ENCODE peak calls at places on chromosomes 4 and X, in four cellular contexts. One of them, this sample, is unnamed.
A peak's percentile ranks its signal among the peaks of the same experiment; 100 is the strongest.

GRCh38 chr4:127920521-127920920 is 39.8 kb downstream of the PLK4 start:
- DNase-seq in mesenchymal stem cell: no peak
- DNase-seq in IMR-90: no peak
- DNase-seq in mesendoderm: no peak
- DNase-seq in this sample: no peak

GRCh38 chr4:4575284-4576211 is 33.7 kb upstream of the STX18 start:
- DNase-seq in mesenchymal stem cell: peak; percentile 72
- DNase-seq in IMR-90: peak; percentile 18
- DNase-seq in mesendoderm: peak; percentile 94
- DNase-seq in this sample: peak; percentile 83

GRCh38 chrX:110462957-110463356 is 104.3 kb downstream of the RTL9 start:
- DNase-seq in mesenchymal stem cell: no peak
- DNase-seq in IMR-90: no peak
- DNase-seq in mesendoderm: no peak
- DNase-seq in this sample: no peak

GRCh38 chr4:6258026-6258360 is 11.7 kb upstream of the WFS1 start:
- DNase-seq in mesenchymal stem cell: no peak
- DNase-seq in IMR-90: no peak
- DNase-seq in mesendoderm: no peak
- DNase-seq in this sample: no peak

GRCh38 chrX:133923113-133923512 is 62.3 kb downstream of the GPC3 start:
- DNase-seq in mesenchymal stem cell: peak; percentile 25
- DNase-seq in IMR-90: no peak
- DNase-seq in mesendoderm: peak; percentile 15
- DNase-seq in this sample: no peak

GRCh38 chrX:65586491-65586890 is 51.9 kb upstream of the LAS1L start:
- DNase-seq in mesenchymal stem cell: no peak
- DNase-seq in IMR-90: peak; percentile 55
- DNase-seq in mesendoderm: no peak
- DNase-seq in this sample: no peak

GRCh38 chr4:144565558-144566195 is 80.3 kb upstream of the HHIP start:
- DNase-seq in mesenchymal stem cell: no peak
- DNase-seq in IMR-90: peak; percentile 76
- DNase-seq in mesendoderm: no peak
- DNase-seq in this sample: no peak

GRCh38 chr4:6263541-6264540 is 5.8 kb upstream of the WFS1 start:
- DNase-seq in mesenchymal stem cell: peak; percentile 41
- DNase-seq in IMR-90: peak; percentile 63
- DNase-seq in mesendoderm: peak; percentile 51
- DNase-seq in this sample: no peak

GRCh38 chr4:26176621-26177121 is 144.1 kb upstream of the RBPJ start:
- DNase-seq in mesenchymal stem cell: no peak
- DNase-seq in IMR-90: peak; percentile 85
- DNase-seq in mesendoderm: peak; percentile 21
- DNase-seq in this sample: no peak

GRCh38 chr4:22412013-22412412 is 103.9 kb downstream of the ADGRA3 start:
- DNase-seq in mesenchymal stem cell: no peak
- DNase-seq in IMR-90: no peak
- DNase-seq in mesendoderm: no peak
- DNase-seq in this sample: no peak

GRCh38 chr4:114926508-114926907 is 186.9 kb downstream of the NDST4 start:
- DNase-seq in mesenchymal stem cell: no peak
- DNase-seq in IMR-90: no peak
- DNase-seq in mesendoderm: no peak
- DNase-seq in this sample: no peak

GRCh38 chr4:80268081-80268823 is 1.8 kb downstream of the FGF5 start:
- DNase-seq in mesenchymal stem cell: peak; percentile 43
- DNase-seq in IMR-90: peak; percentile 53
- DNase-seq in mesendoderm: peak; percentile 45
- DNase-seq in this sample: no peak

GRCh38 chrX:115018040-115018647 is 728 bp upstream of the IL13RA2 start:
- DNase-seq in mesenchymal stem cell: no peak
- DNase-seq in IMR-90: no peak
- DNase-seq in mesendoderm: peak; percentile 7
- DNase-seq in this sample: no peak

GRCh38 chrX:29237972-29238371 is 650.7 kb downstream of the IL1RAPL1 start:
- DNase-seq in mesenchymal stem cell: no peak
- DNase-seq in IMR-90: peak; percentile 5
- DNase-seq in mesendoderm: no peak
- DNase-seq in this sample: no peak

GRCh38 chrX:153966841-153967535 is 4.6 kb downstream of the HCFC1 start:
- DNase-seq in mesenchymal stem cell: no peak
- DNase-seq in IMR-90: peak; percentile 43
- DNase-seq in mesendoderm: no peak
- DNase-seq in this sample: no peak

GRCh38 chrX:152842772-152843338 is 12.0 kb downstream of the NSDHL start:
- DNase-seq in mesenchymal stem cell: no peak
- DNase-seq in IMR-90: no peak
- DNase-seq in mesendoderm: no peak
- DNase-seq in this sample: no peak

GRCh38 chrX:52346462-52347165 is 22.2 kb upstream of the XAGE2 start:
- DNase-seq in mesenchymal stem cell: no peak
- DNase-seq in IMR-90: peak; percentile 4
- DNase-seq in mesendoderm: peak; percentile 12
- DNase-seq in this sample: no peak

GRCh38 chrX:11113731-11114130 is 2.6 kb downstream of the HCCS start:
- DNase-seq in mesenchymal stem cell: peak; percentile 32
- DNase-seq in IMR-90: peak; percentile 34
- DNase-seq in mesendoderm: no peak
- DNase-seq in this sample: no peak

GRCh38 chr4:27714073-27714472 is 853.4 kb downstream of the STIM2 start:
- DNase-seq in mesenchymal stem cell: peak; percentile 28
- DNase-seq in IMR-90: peak; percentile 31
- DNase-seq in mesendoderm: no peak
- DNase-seq in this sample: no peak

GRCh38 chr4:112036881-112037280 is 108.4 kb upstream of the FAM241A start:
- DNase-seq in mesenchymal stem cell: peak; percentile 37
- DNase-seq in IMR-90: no peak
- DNase-seq in mesendoderm: peak; percentile 54
- DNase-seq in this sample: no peak

GRCh38 chr4:94298725-94299252 is 43.8 kb downstream of the HPGDS start:
- DNase-seq in mesenchymal stem cell: no peak
- DNase-seq in IMR-90: no peak
- DNase-seq in mesendoderm: no peak
- DNase-seq in this sample: no peak

GRCh38 chr4:56739104-56739777 is 58.1 kb upstream of the HOPX start:
- DNase-seq in mesenchymal stem cell: no peak
- DNase-seq in IMR-90: peak; percentile 32
- DNase-seq in mesendoderm: no peak
- DNase-seq in this sample: no peak

GRCh38 chr4:92198711-92199110 is 105.1 kb upstream of the GRID2 start:
- DNase-seq in mesenchymal stem cell: peak; percentile 0
- DNase-seq in IMR-90: peak; percentile 81
- DNase-seq in mesendoderm: no peak
- DNase-seq in this sample: no peak

GRCh38 chr4:165351359-165352130 is 24.1 kb downstream of the MSMO1 start:
- DNase-seq in mesenchymal stem cell: no peak
- DNase-seq in IMR-90: no peak
- DNase-seq in mesendoderm: peak; percentile 43
- DNase-seq in this sample: no peak

GRCh38 chr4:89152972-89153371 is 41.6 kb downstream of the TIGD2 start:
- DNase-seq in mesenchymal stem cell: no peak
- DNase-seq in IMR-90: no peak
- DNase-seq in mesendoderm: peak; percentile 87
- DNase-seq in this sample: no peak

GRCh38 chr4:56086073-56086521 is 137.4 kb downstream of the CEP135 start:
- DNase-seq in mesenchymal stem cell: peak; percentile 4
- DNase-seq in IMR-90: no peak
- DNase-seq in mesendoderm: peak; percentile 34
- DNase-seq in this sample: no peak

GRCh38 chrX:68443155-68443868 is 10.0 kb upstream of the OPHN1 start:
- DNase-seq in mesenchymal stem cell: peak; percentile 13
- DNase-seq in IMR-90: peak; percentile 15
- DNase-seq in mesendoderm: no peak
- DNase-seq in this sample: no peak

GRCh38 chrX:13752141-13752540 is 17.6 kb downstream of the OFD1 start:
- DNase-seq in mesenchymal stem cell: no peak
- DNase-seq in IMR-90: no peak
- DNase-seq in mesendoderm: no peak
- DNase-seq in this sample: no peak

GRCh38 chr4:17447056-17447455 is 64.8 kb downstream of the QDPR start:
- DNase-seq in mesenchymal stem cell: no peak
- DNase-seq in IMR-90: peak; percentile 44
- DNase-seq in mesendoderm: no peak
- DNase-seq in this sample: no peak

GRCh38 chr4:87005690-87006461 is 71.1 kb downstream of the AFF1 start:
- DNase-seq in mesenchymal stem cell: peak; percentile 59
- DNase-seq in IMR-90: no peak
- DNase-seq in mesendoderm: peak; percentile 59
- DNase-seq in this sample: no peak

GRCh38 chrX:111098874-111099273 is 2.9 kb downstream of the PAK3 start:
- DNase-seq in mesenchymal stem cell: no peak
- DNase-seq in IMR-90: peak; percentile 11
- DNase-seq in mesendoderm: peak; percentile 67
- DNase-seq in this sample: peak; percentile 26

GRCh38 chr4:41361831-41362646 is 105.3 kb downstream of the UCHL1 start:
- DNase-seq in mesenchymal stem cell: peak; percentile 41
- DNase-seq in IMR-90: no peak
- DNase-seq in mesendoderm: peak; percentile 45
- DNase-seq in this sample: no peak

GRCh38 chrX:18997916-18998315 is 14.0 kb upstream of the PHKA2 start:
- DNase-seq in mesenchymal stem cell: peak; percentile 13
- DNase-seq in IMR-90: no peak
- DNase-seq in mesendoderm: peak; percentile 33
- DNase-seq in this sample: no peak

DNA sequence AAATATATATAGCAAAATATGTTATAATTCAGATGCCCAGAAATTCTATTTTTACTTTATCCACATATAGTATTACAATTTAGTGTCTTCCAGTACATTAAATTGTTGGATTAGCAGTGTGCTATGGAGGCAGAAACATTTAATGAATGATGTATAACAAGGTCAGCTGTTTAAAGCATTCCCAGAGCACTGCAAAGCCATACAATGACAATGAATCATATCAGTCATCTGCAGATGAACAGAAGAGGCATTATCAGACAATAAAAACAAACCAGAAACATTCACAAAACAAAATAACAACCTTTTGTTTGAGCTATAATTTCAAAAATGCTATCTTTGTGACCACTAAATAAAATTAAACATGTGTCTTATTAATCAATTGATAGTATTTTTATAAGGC is 524.2 kb downstream of the FAT4 start:
- DNase-seq in mesenchymal stem cell: peak; percentile 3
- DNase-seq in IMR-90: peak; percentile 13
- DNase-seq in mesendoderm: no peak
- DNase-seq in this sample: no peak
- H2BK120ac ChIP-seq in mesenchymal stem cell: no peak overlapping the region
- H2BK120ac ChIP-seq in IMR-90: no peak overlapping the region
- H2BK120ac ChIP-seq in mesendoderm: no peak overlapping the region
- H2BK120ac ChIP-seq in this sample: no peak overlapping the region

GRCh38 chr4:75908555-75908954 is 6.3 kb upstream of the PPEF2 start:
- DNase-seq in mesenchymal stem cell: no peak
- DNase-seq in IMR-90: no peak
- DNase-seq in mesendoderm: no peak
- DNase-seq in this sample: no peak
- H2BK120ac ChIP-seq in mesenchymal stem cell: no peak overlapping the region
- H2BK120ac ChIP-seq in IMR-90: no peak overlapping the region
- H2BK120ac ChIP-seq in mesendoderm: no peak overlapping the region
- H2BK120ac ChIP-seq in this sample: no peak overlapping the region

DNA sequence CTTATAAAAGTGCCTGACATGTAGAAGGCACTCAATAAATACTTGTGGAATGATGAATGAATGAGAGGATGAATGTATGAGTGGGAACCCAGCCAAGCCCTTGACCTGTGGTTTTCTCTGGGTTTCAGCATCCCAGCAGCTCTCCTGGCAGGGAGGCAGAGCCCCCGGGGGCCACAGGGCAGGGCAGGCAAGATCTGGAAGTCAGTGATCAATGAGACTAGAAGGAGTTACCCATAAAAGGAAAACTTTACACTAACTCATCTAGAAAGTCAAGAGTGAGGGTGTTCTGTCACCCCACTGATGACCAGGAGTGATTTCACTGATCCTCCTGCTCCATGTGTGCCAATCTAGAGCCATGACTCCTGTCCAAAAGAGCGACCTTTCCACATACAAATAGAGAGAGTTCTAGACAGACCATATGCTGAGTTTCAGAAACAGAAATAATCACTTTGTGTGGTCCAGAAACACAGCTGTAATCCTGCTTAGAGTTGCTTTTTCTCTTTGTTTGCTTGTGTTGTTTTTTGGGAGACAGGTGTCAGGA is 37.4 kb downstream of the MGARP start:
- DNase-seq in mesenchymal stem cell: peak; percentile 72
- DNase-seq in IMR-90: peak; percentile 62
- DNase-seq in mesendoderm: no peak
- DNase-seq in this sample: no peak
- H2BK120ac ChIP-seq in mesenchymal stem cell: no peak overlapping the region
- H2BK120ac ChIP-seq in IMR-90: peak overlapping the region; percentile 93
- H2BK120ac ChIP-seq in mesendoderm: no peak overlapping the region
- H2BK120ac ChIP-seq in this sample: no peak overlapping the region

GRCh38 chrX:47482512-47483309 is at the start of gene ZNF41:
- DNase-seq in mesenchymal stem cell: peak; percentile 83
- DNase-seq in IMR-90: peak; percentile 78
- DNase-seq in mesendoderm: peak; percentile 90
- DNase-seq in this sample: peak; percentile 56
- H2BK120ac ChIP-seq in mesenchymal stem cell: peak within 1 kb of the TSS; percentile 85
- H2BK120ac ChIP-seq in IMR-90: peak within 1 kb of the TSS; percentile 50
- H2BK120ac ChIP-seq in mesendoderm: no peak within 1 kb of the TSS
- H2BK120ac ChIP-seq in this sample: no peak within 1 kb of the TSS

DNA sequence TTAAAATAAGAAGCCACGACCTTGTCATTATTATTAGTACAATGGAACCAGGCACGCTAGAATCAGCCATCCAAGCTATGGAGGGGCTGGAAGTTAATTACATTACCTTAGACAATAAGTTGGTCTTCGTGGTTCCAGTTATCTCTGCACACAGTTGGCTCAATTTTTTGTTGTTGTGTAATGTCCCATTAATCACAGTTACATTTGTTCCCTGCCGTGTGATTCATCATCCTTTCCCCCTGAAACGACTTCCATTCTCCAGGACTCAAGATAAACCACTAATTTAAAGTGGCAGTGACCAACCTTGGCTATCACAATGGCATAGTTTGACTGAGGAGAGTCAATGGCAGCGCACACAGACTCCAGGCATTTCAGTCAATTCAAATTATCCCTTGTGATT is 905.0 kb downstream of the RAB28 start:
- DNase-seq in mesenchymal stem cell: peak; percentile 22
- DNase-seq in IMR-90: no peak
- DNase-seq in mesendoderm: no peak
- DNase-seq in this sample: no peak
- H2BK120ac ChIP-seq in mesenchymal stem cell: no peak overlapping the region
- H2BK120ac ChIP-seq in IMR-90: no peak overlapping the region
- H2BK120ac ChIP-seq in mesendoderm: no peak overlapping the region
- H2BK120ac ChIP-seq in this sample: no peak overlapping the region

DNA sequence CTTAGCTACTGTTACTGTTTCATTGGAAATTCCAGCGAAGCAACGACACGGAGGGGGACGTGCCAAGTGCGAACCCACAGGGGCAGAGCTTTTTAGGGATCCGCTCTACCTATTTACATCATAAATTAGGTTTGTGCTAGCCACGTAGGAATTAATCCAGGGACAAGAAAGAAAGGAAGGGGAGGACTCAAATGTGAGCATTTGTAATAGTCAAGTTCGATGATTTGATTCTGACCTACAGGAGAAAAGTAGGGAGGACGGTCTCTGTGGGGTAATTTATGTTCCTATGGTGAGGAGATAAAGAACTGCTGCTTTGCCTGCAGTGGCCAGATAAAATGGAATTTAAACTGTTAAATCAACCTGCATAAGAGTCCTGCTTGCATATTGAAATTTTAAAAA is 1.7 kb downstream of the INTS6L start:
- DNase-seq in mesenchymal stem cell: no peak
- DNase-seq in IMR-90: no peak
- DNase-seq in mesendoderm: no peak
- DNase-seq in this sample: no peak
- H2BK120ac ChIP-seq in mesenchymal stem cell: no peak overlapping the region
- H2BK120ac ChIP-seq in IMR-90: peak overlapping the region; percentile 8
- H2BK120ac ChIP-seq in mesendoderm: no peak overlapping the region
- H2BK120ac ChIP-seq in this sample: no peak overlapping the region

GRCh38 chrX:41026326-41027136 is 58.7 kb upstream of the USP9X start:
- DNase-seq in mesenchymal stem cell: no peak
- DNase-seq in IMR-90: no peak
- DNase-seq in mesendoderm: no peak
- DNase-seq in this sample: no peak
- H2BK120ac ChIP-seq in mesenchymal stem cell: no peak overlapping the region
- H2BK120ac ChIP-seq in IMR-90: peak overlapping the region; percentile 71
- H2BK120ac ChIP-seq in mesendoderm: no peak overlapping the region
- H2BK120ac ChIP-seq in this sample: no peak overlapping the region